ENCODE peak calls at places on chromosomes 12 and 14, in nine cellular contexts. G, E, C, S, A, V, Y, N and F are unnamed samples.

GRCh38 chr12:121005346-121005815 is 10.9 kb downstream of the C12orf43 start:
- DNase-seq in A (peak; percentile 81), Y (no peak), C (peak; percentile 59), S (no peak), G (no peak), E (peak; percentile 67), V (no peak), N (peak; percentile 55), F (peak; percentile 65)

GRCh38 chr12:91432755-91433154 is 250.1 kb upstream of the DCN start:
- DNase-seq in A (no peak), C (no peak), V (no peak), E (no peak), G (no peak), Y (no peak), S (no peak), N (no peak), F (no peak)

GRCh38 chr12:30482650-30483049 is 213.0 kb downstream of the IPO8 start:
- DNase-seq in S (no peak), Y (no peak), V (no peak), N (no peak), G (no peak), C (peak; percentile 24), E (no peak), A (no peak), F (no peak)

GRCh38 chr12:68158427-68158826 is 1.1 kb downstream of the IFNG start:
- DNase-seq in N (peak; percentile 4), E (peak; percentile 13), Y (no peak), C (no peak), G (no peak), S (no peak), A (no peak), V (no peak), F (no peak)

GRCh38 chr14:54722791-54723432 is 156.0 kb downstream of the SAMD4A start:
- DNase-seq in C (peak; percentile 28), Y (no peak), A (no peak), N (peak; percentile 77), G (no peak), E (peak; percentile 52), S (no peak), V (peak; percentile 13), F (no peak)

GRCh38 chr14:43411841-43412240 is 1095.2 kb downstream of the FSCB start:
- DNase-seq in Y (no peak), V (peak; percentile 6), S (no peak), E (no peak), C (no peak), A (no peak), N (peak; percentile 70), G (no peak), F (no peak)

GRCh38 chr14:100117026-100117425 is 42.4 kb downstream of the DEGS2 start:
- DNase-seq in A (peak; percentile 36), C (no peak), N (no peak), V (no peak), E (no peak), S (no peak), G (no peak), Y (no peak), F (no peak)

GRCh38 chr14:70942342-70942706 is 35.1 kb downstream of the PCNX1 start:
- DNase-seq in Y (no peak), N (no peak), E (no peak), C (no peak), V (no peak), S (no peak), G (no peak), A (no peak), F (no peak)

GRCh38 chr12:111768159-111768895 is 1.6 kb downstream of the ALDH2 start:
- DNase-seq in G (no peak), Y (no peak), C (no peak), S (no peak), E (no peak), N (no peak), V (no peak), A (no peak), F (no peak)

GRCh38 chr12:70692681-70693288 is 55.6 kb upstream of the PTPRB start:
- DNase-seq in C (no peak), G (peak; percentile 21), E (peak; percentile 60), A (no peak), S (no peak), Y (no peak), N (peak; percentile 68), V (no peak), F (no peak)

GRCh38 chr12:78878447-78878846 is 13.9 kb downstream of the SYT1 start:
- DNase-seq in Y (no peak), S (no peak), C (no peak), V (no peak), G (no peak), A (no peak), E (no peak), N (no peak), F (no peak)

GRCh38 chr14:89131004-89131750 is 285.9 kb downstream of the FOXN3 start:
- DNase-seq in N (no peak), A (no peak), G (no peak), Y (peak; percentile 57), C (no peak), V (no peak), E (peak; percentile 26), S (no peak), F (no peak)

GRCh38 chr12:9925746-9926393 is 6.3 kb downstream of the CLEC2A start:
- DNase-seq in A (no peak), V (peak; percentile 2), N (peak; percentile 71), Y (no peak), C (peak; percentile 9), S (no peak), E (peak; percentile 48), G (no peak), F (no peak)
- TF ChIP-seq CTCF in A (no peak), V (peak; percentile 54), N (peak; percentile 49), Y (peak; percentile 51), C (peak; percentile 56), S (peak; percentile 51), E (peak; percentile 31), G (peak; percentile 51), F (peak; percentile 50)

GRCh38 chr12:75563351-75563750 is 51.9 kb upstream of the KRR1 start:
- DNase-seq in N (no peak), Y (no peak), A (no peak), V (no peak), G (no peak), C (no peak), E (no peak), S (no peak), F (no peak)

GRCh38 chr12:75561921-75562320 is 50.5 kb upstream of the KRR1 start:
- DNase-seq in A (no peak), C (no peak), G (no peak), N (no peak), S (no peak), V (no peak), Y (no peak), E (no peak), F (no peak)

GRCh38 chr12:75558262-75558661 is 46.9 kb upstream of the KRR1 start:
- DNase-seq in S (no peak), A (no peak), G (no peak), Y (no peak), E (no peak), C (peak; percentile 69), V (no peak), N (no peak), F (no peak)

GRCh38 chr12:75556306-75556899 is 45.0 kb upstream of the KRR1 start:
- DNase-seq in N (peak; percentile 6), S (no peak), C (peak; percentile 34), A (no peak), V (peak; percentile 73), E (no peak), G (peak; percentile 1), Y (no peak), F (no peak)

GRCh38 chr12:75560167-75560566 is 48.8 kb upstream of the KRR1 start:
- DNase-seq in C (peak; percentile 68), V (peak; percentile 39), G (peak; percentile 21), A (no peak), Y (no peak), N (peak; percentile 82), E (peak; percentile 51), S (no peak), F (peak; percentile 12)
- TF ChIP-seq CTCF in C (peak; percentile 83), V (peak; percentile 55), G (peak; percentile 61), A (no peak), Y (peak; percentile 45), N (peak; percentile 64), E (no peak), S (peak; percentile 44), F (peak; percentile 23)

GRCh38 chr14:35335388-35336092 is 43.4 kb downstream of the PSMA6 start:
- DNase-seq in N (peak; percentile 48), A (peak; percentile 94), Y (no peak), C (peak; percentile 86), E (peak; percentile 68), S (peak; percentile 73), G (no peak), V (no peak), F (no peak)

GRCh38 chr14:35338731-35339405 is 46.7 kb downstream of the PSMA6 start:
- DNase-seq in Y (no peak), V (no peak), G (no peak), N (no peak), E (no peak), A (no peak), S (no peak), C (no peak), F (peak; percentile 12)

GRCh38 chr14:35337557-35338255 is 45.5 kb downstream of the PSMA6 start:
- DNase-seq in N (no peak), V (no peak), G (no peak), Y (no peak), A (peak; percentile 46), C (no peak), E (no peak), S (no peak), F (no peak)

GRCh38 chr14:35336171-35337073 is 44.2 kb downstream of the PSMA6 start:
- DNase-seq in G (no peak), Y (no peak), N (peak; percentile 99), E (peak; percentile 80), C (peak; percentile 99), A (peak; percentile 93), S (peak; percentile 97), V (peak; percentile 41), F (no peak)

DNA sequence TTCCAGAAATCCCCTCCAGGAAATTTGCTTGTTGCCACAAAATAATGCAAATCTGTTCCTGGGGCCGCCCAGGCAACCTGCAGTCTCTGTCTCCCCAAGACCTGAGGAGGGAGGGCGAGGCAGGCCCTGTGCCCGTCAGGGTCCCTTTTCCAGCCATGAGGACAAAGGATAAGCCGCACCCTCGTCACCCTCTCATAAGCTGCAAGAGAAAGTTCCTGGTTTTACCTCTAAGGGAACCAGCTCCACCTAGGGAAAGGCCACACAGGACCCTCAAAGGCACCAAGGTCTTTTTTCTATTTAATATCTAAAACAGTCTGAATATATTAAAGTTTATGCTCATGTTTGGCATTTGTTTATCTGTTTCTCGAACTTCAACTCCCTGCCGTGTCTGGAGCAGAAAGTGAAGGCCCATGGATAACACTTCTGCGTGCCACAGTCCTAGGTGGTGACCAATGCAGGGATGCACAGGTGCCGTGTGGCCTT is 44.9 kb downstream of the PSMA6 start:
- DNase-seq in N (no peak), S (no peak), C (peak; percentile 75), V (no peak), E (no peak), Y (no peak), A (no peak), G (no peak), F (no peak)
- TF ChIP-seq CTCF in N (no peak), S (no peak), C (no peak), V (no peak), E (no peak), Y (no peak), A (no peak), G (no peak), F (no peak)

DNA sequence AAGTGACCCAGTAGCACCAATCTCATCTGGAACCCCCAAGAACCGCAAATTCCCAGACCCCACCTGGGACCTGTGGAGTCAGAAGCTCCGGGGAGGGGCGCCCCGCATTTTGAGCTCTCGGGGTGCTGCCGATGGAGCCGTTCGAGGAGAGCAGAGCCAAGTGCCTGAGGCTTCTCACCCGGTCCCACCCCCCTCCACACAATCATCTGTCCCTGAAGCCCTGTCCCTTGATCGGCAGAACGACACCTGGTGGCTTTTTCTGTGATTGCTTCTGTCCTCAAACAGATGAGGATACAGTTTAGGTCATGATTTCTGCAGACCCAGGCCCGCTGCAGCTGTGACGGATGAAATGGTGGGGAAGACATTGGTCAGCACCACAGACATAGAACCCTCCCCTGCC is 74.7 kb downstream of the NOC4L start:
- DNase-seq in V (no peak), C (peak; percentile 35), E (peak; percentile 15), Y (no peak), A (peak; percentile 17), G (no peak), N (no peak), S (no peak), F (peak; percentile 67)
- TF ChIP-seq CTCF in V (peak; percentile 32), C (peak; percentile 76), E (no peak), Y (no peak), A (no peak), G (peak; percentile 41), N (peak; percentile 25), S (no peak), F (no peak)